ENCODE peak calls at places on chromosomes 6 and 20, in four cellular contexts. C is spleen; F is CD8-positive, alpha-beta T cell; G is left lung. Z is an unnamed sample.

GRCh38 chr6:170090561-170090960 is 200.3 kb downstream of the DLL1 start:
- DNase-seq in C (peak), F (no peak), G (no peak), Z (peak)

GRCh38 chr6:89145461-89145961 is 344 bp upstream of the PM20D2 start:
- DNase-seq in C (no peak), F (peak), G (no peak), Z (no peak)

GRCh38 chr20:16381444-16381843 is 191.8 kb downstream of the KIF16B start:
- DNase-seq in C (no peak), F (no peak), G (no peak), Z (no peak)

GRCh38 chr6:9520417-9521151 is 894.3 kb downstream of the TFAP2A start:
- DNase-seq in C (no peak), F (no peak), G (no peak), Z (no peak)

GRCh38 chr6:52663120-52663934 is 7.6 kb upstream of the TMEM14A start:
- DNase-seq in C (no peak), F (peak), G (no peak), Z (peak)

GRCh38 chr20:12966468-12967085 is 42.2 kb upstream of the SPTLC3 start:
- DNase-seq in C (no peak), F (no peak), G (no peak), Z (no peak)

GRCh38 chr20:45080867-45081616 is 19.9 kb downstream of the KCNS1 start:
- DNase-seq in C (no peak), F (no peak), G (no peak), Z (no peak)

GRCh38 chr6:109781001-109781400 is 89.9 kb downstream of the FIG4 start:
- DNase-seq in C (no peak), F (no peak), G (no peak), Z (no peak)

GRCh38 chr6:56906752-56907151 is 48.2 kb upstream of the BEND6 start:
- DNase-seq in C (no peak), F (no peak), G (no peak), Z (no peak)

GRCh38 chr6:56318851-56319250 is 71.5 kb upstream of the COL21A1 start:
- DNase-seq in C (no peak), F (no peak), G (no peak), Z (no peak)

GRCh38 chr6:39178235-39178634 is 51.0 kb downstream of the KCNK5 start:
- DNase-seq in C (no peak), F (no peak), G (no peak), Z (no peak)

GRCh38 chr6:81766482-81767069 is 14.1 kb upstream of the TENT5A start:
- DNase-seq in C (no peak), F (no peak), G (no peak), Z (no peak)

GRCh38 chr6:53718597-53719460 is 53.3 kb upstream of the KLHL31 start:
- DNase-seq in C (no peak), F (peak), G (no peak), Z (peak)

GRCh38 chr6:99467509-99468106 is 42.5 kb upstream of the PNISR start:
- DNase-seq in C (no peak), F (no peak), G (no peak), Z (peak)

GRCh38 chr6:2777249-2777648 is 12.1 kb downstream of the WRNIP1 start:
- DNase-seq in C (no peak), F (no peak), G (no peak), Z (no peak)

GRCh38 chr6:55776131-55776530 is 99.3 kb downstream of the BMP5 start:
- DNase-seq in C (no peak), F (no peak), G (no peak), Z (no peak)

GRCh38 chr6:15872252-15873103 is 209.7 kb upstream of the DTNBP1 start:
- DNase-seq in C (no peak), F (no peak), G (no peak), Z (no peak)

GRCh38 chr6:117555882-117556498 is 46.3 kb downstream of the GOPC start:
- DNase-seq in C (no peak), F (peak), G (no peak), Z (peak)

GRCh38 chr20:44072381-44072780 is 114.6 kb downstream of the JPH2 start:
- DNase-seq in C (no peak), F (no peak), G (no peak), Z (no peak)

GRCh38 chr20:37303637-37304036 is 14.2 kb downstream of the MANBAL start:
- DNase-seq in C (no peak), F (no peak), G (no peak), Z (no peak)

GRCh38 chr6:1591243-1591642 is 18.5 kb upstream of the FOXC1 start:
- DNase-seq in C (no peak), F (no peak), G (no peak), Z (no peak)

DNA sequence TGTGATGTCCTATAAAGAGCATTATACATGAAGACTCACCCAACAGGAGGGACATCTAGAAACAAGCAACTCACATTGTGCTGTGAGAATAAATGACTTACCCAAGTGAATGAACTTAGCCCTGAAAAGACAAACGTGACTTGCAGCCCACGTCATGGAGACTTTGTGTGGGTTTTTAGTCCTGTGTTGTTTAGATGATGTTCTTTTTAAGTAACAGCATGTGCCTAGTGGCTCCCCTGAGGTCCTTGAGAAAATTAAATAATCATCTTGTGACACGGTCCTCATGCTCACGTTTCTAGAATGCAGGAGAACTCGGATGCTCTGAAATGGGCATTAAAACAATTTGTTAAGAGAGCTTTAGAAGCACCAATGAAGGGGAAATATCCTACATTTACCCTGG is 165.1 kb downstream of the SASH1 start:
- DNase-seq in C (no peak), F (no peak), G (no peak), Z (no peak)
- H3K4me3 ChIP-seq in C (no peak), F (no peak), G (no peak), Z (no peak)

GRCh38 chr6:7907159-7907558 is 3.4 kb downstream of the TXNDC5 start:
- DNase-seq in C (no peak), F (no peak), G (no peak), Z (no peak)
- H3K4me3 ChIP-seq in C (no peak), F (no peak), G (no peak), Z (no peak)

DNA sequence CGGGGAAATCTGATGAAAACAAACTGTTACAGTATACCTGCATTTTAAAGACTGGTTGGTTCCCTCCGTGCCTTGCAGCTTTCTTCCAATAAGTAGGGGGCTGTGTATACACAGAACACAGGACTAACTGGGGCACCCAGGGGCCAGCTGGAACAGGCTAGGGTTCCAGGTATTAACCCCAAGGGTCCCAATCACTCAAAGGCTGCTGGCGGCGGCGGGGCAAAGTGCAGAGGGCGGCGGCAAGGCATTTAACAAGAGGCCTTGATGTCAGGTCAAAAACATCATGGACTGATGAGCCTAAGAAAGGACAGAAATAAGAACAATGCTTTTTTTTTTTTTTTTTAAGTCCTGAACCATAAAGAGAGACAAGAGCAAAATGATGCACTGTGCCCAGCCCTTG is 2.5 kb downstream of the PMEPA1 start:
- DNase-seq in C (no peak), F (no peak), G (no peak), Z (no peak)
- H3K4me3 ChIP-seq in C (no peak), F (no peak), G (no peak), Z (no peak)

DNA sequence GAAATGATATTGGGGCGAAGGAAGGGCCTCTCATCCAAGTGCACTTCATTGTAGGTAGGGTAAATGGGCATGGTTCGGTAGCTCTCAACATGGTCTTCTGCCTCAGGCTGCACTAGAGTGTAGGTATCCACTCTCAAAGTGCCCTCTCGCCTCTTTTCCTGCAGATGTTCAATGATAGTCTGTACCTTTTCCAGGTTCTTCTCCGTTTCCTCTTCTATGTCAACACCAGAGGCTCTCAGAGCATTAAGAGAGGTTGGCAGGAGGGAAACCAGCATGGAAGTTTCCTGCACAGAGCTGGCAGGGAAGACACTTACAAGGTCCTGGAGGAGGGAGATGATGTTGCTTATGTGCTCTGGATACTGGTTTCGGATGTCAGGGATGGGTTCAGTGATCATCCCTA is 7.1 kb downstream of the ZNFX1 start:
- DNase-seq in C (no peak), F (no peak), G (no peak), Z (no peak)
- H3K4me3 ChIP-seq in C (no peak), F (no peak), G (no peak), Z (no peak)

GRCh38 chr20:31485450-31486339 is 10.6 kb downstream of the REM1 start:
- DNase-seq in C (no peak), F (no peak), G (no peak), Z (no peak)
- H3K4me3 ChIP-seq in C (no peak), F (no peak), G (no peak), Z (no peak)

GRCh38 chr20:58017237-58017969 is 211.1 kb downstream of the ANKRD60 start:
- DNase-seq in C (peak), F (no peak), G (no peak), Z (no peak)
- H3K4me3 ChIP-seq in C (no peak), F (no peak), G (no peak), Z (no peak)

GRCh38 chr6:129499871-129500219 is 210.1 kb downstream of the ARHGAP18 start:
- DNase-seq in C (no peak), F (no peak), G (no peak), Z (no peak)
- H3K4me3 ChIP-seq in C (no peak), F (no peak), G (no peak), Z (no peak)

DNA sequence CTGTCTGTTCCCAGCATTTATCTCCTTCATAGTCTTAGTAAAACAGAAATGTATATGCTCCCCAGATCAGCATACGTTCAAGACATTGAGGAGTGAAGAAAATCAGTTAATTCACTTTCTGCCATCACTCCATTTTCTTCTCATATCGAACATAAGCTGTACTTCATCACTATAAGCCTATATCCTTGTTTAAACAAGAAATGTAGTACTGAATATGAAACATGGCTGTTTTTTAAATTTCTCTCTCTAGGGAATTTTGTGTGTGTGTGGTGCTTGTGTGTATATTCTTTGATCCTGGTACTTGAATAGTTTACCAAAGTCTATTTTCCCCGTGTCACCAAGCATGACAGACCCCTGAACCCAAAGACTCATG is 107.1 kb downstream of the HFE start:
- DNase-seq in C (no peak), F (no peak), G (no peak), Z (no peak)
- H3K4me3 ChIP-seq in C (no peak), F (no peak), G (no peak), Z (no peak)

GRCh38 chr6:10556496-10557391 is 35.6 kb downstream of the GCNT2 start:
- DNase-seq in C (no peak), F (no peak), G (no peak), Z (no peak)
- H3K4me3 ChIP-seq in C (no peak), F (no peak), G (no peak), Z (no peak)

DNA sequence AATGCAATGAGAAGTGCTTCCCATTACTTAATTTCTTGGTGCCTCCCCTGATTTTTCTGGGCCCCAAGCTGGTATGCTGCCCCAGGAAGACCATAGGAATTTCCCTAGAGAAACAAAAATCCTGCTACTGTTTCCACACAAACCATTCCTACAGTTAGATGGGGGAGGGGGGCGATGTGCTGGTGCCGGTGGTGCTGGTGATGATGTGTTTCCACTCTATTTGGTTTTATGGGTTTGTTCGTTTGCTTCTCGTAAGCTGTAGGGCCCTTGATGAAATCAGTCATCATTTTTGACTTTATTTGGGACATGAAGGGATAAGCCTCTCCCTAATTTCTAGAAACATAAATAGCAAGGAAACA is 105.1 kb downstream of the MKKS start:
- DNase-seq in C (no peak), F (no peak), G (no peak), Z (no peak)
- H3K4me3 ChIP-seq in C (no peak), F (no peak), G (no peak), Z (no peak)

Z was measured in naive thymus-derived CD4-positive, alpha-beta T cell.